ENCODE peak calls at places on chromosomes 13 and 19, in six cellular contexts. X is GM04504; P is bronchial epithelial cell; A is right atrium auricular region; D is stimulated activated CD8-positive, alpha-beta memory T cell treated with anti-CD3 and anti-CD28 coated beads, Interleukin-4, amount 100 ng/mL, for 4 hours; F is non-pigmented ciliary epithelial cell. Q is an unnamed sample.

GRCh38 chr13:40613954-40614353 is 52.5 kb downstream of the FOXO1 start:
- DNase-seq in D (no peak), P (no peak), F (no peak), X (no peak), A (no peak), Q (no peak)

GRCh38 chr13:40876020-40876738 is 86.8 kb downstream of the SLC25A15 start:
- DNase-seq in F (no peak), P (peak), D (no peak), X (no peak), A (no peak), Q (no peak)

GRCh38 chr19:16078759-16079707 is 2.7 kb downstream of the TPM4 start:
- DNase-seq in A (peak), P (peak), D (no peak), X (peak), F (peak), Q (peak)

GRCh38 chr13:57698851-57699250 is 67.3 kb downstream of the PCDH17 start:
- DNase-seq in F (no peak), D (no peak), P (no peak), X (no peak), A (no peak), Q (no peak)

GRCh38 chr19:34366670-34367423 is 1.9 kb downstream of the GPI start:
- DNase-seq in P (peak), A (no peak), X (peak), F (no peak), D (no peak), Q (no peak)

GRCh38 chr19:280541-281007 is 10.6 kb downstream of the PLPP2 start:
- DNase-seq in A (peak), D (no peak), F (no peak), X (no peak), P (no peak), Q (no peak)

GRCh38 chr13:98896083-98896867 is 81.6 kb downstream of the DOCK9 start:
- DNase-seq in F (no peak), X (no peak), A (no peak), D (no peak), P (no peak), Q (no peak)

GRCh38 chr13:106159295-106160195 is 375.9 kb downstream of the EFNB2 start:
- DNase-seq in A (no peak), X (no peak), F (no peak), D (no peak), P (no peak), Q (no peak)

GRCh38 chr13:111210488-111210887 is 95.4 kb downstream of the ARHGEF7 start:
- DNase-seq in F (peak), P (peak), A (no peak), D (no peak), X (peak), Q (no peak)

GRCh38 chr13:109700176-109700575 is 86.2 kb downstream of the IRS2 start:
- DNase-seq in A (peak), F (peak), D (no peak), X (peak), P (peak), Q (peak)

GRCh38 chr13:59846845-59847620 is 316.7 kb downstream of the DIAPH3 start:
- DNase-seq in P (peak), A (no peak), F (no peak), X (no peak), D (no peak), Q (no peak)

GRCh38 chr19:50568321-50569022 is at the start of gene LRRC4B:
- DNase-seq in P (no peak), D (no peak), F (no peak), X (no peak), A (no peak), Q (no peak)

GRCh38 chr13:48750588-48751383 is 97.1 kb downstream of the CYSLTR2 start:
- DNase-seq in X (no peak), F (no peak), A (peak), P (no peak), D (no peak), Q (no peak)

Q was measured in epithelial cell of prostate.